ENCODE peak calls at places on chromosome 17, in five cellular contexts. One of them, this sample, is unnamed.

GRCh38 chr17:8015236-8015956 is 13.0 kb downstream of the GUCY2D start:
- DNase-seq in mesothelial cell of epicardium: no peak
- DNase-seq in T-helper 2 cell treated with Interferon-gamma antibody and Interleukin-4, amounts not matched to agents 5 μg/mL and 100 μg/mL, for 36 hours: no peak
- DNase-seq in stimulated activated effector memory CD8-positive, alpha-beta T cell treated with anti-CD3 and anti-CD28 coated beads, Interleukin-12 subunit alpha, Interleukin-12 subunit beta, amount 100 ng/mL, for 72 hours: no peak
- DNase-seq in NCI-H1092 treated with DMSO at 0.1 percent for 48 hours: no peak
- DNase-seq in this sample: no peak

GRCh38 chr17:82489117-82489516 is 30.4 kb upstream of the FOXK2 start:
- DNase-seq in NCI-H1092 treated with DMSO at 0.1 percent for 48 hours: no peak
- DNase-seq in mesothelial cell of epicardium: no peak
- DNase-seq in stimulated activated effector memory CD8-positive, alpha-beta T cell treated with anti-CD3 and anti-CD28 coated beads, Interleukin-12 subunit alpha, Interleukin-12 subunit beta, amount 100 ng/mL, for 72 hours: no peak
- DNase-seq in T-helper 2 cell treated with Interferon-gamma antibody and Interleukin-4, amounts not matched to agents 5 μg/mL and 100 μg/mL, for 36 hours: no peak
- DNase-seq in this sample: no peak

GRCh38 chr17:3738562-3739295 is 15.0 kb downstream of the HASPIN start:
- DNase-seq in T-helper 2 cell treated with Interferon-gamma antibody and Interleukin-4, amounts not matched to agents 5 μg/mL and 100 μg/mL, for 36 hours: peak
- DNase-seq in mesothelial cell of epicardium: no peak
- DNase-seq in NCI-H1092 treated with DMSO at 0.1 percent for 48 hours: peak
- DNase-seq in stimulated activated effector memory CD8-positive, alpha-beta T cell treated with anti-CD3 and anti-CD28 coated beads, Interleukin-12 subunit alpha, Interleukin-12 subunit beta, amount 100 ng/mL, for 72 hours: peak
- DNase-seq in this sample: no peak

GRCh38 chr17:82487898-82488297 is 29.4 kb downstream of the NARF start:
- DNase-seq in stimulated activated effector memory CD8-positive, alpha-beta T cell treated with anti-CD3 and anti-CD28 coated beads, Interleukin-12 subunit alpha, Interleukin-12 subunit beta, amount 100 ng/mL, for 72 hours: no peak
- DNase-seq in NCI-H1092 treated with DMSO at 0.1 percent for 48 hours: no peak
- DNase-seq in T-helper 2 cell treated with Interferon-gamma antibody and Interleukin-4, amounts not matched to agents 5 μg/mL and 100 μg/mL, for 36 hours: no peak
- DNase-seq in mesothelial cell of epicardium: no peak
- DNase-seq in this sample: no peak

GRCh38 chr17:10171057-10171456 is 27.3 kb downstream of the GAS7 start:
- DNase-seq in T-helper 2 cell treated with Interferon-gamma antibody and Interleukin-4, amounts not matched to agents 5 μg/mL and 100 μg/mL, for 36 hours: no peak
- DNase-seq in stimulated activated effector memory CD8-positive, alpha-beta T cell treated with anti-CD3 and anti-CD28 coated beads, Interleukin-12 subunit alpha, Interleukin-12 subunit beta, amount 100 ng/mL, for 72 hours: no peak
- DNase-seq in mesothelial cell of epicardium: no peak
- DNase-seq in NCI-H1092 treated with DMSO at 0.1 percent for 48 hours: no peak
- DNase-seq in this sample: no peak

GRCh38 chr17:27478901-27479531 is 22.8 kb downstream of the KSR1 start:
- DNase-seq in NCI-H1092 treated with DMSO at 0.1 percent for 48 hours: no peak
- DNase-seq in stimulated activated effector memory CD8-positive, alpha-beta T cell treated with anti-CD3 and anti-CD28 coated beads, Interleukin-12 subunit alpha, Interleukin-12 subunit beta, amount 100 ng/mL, for 72 hours: no peak
- DNase-seq in mesothelial cell of epicardium: no peak
- DNase-seq in T-helper 2 cell treated with Interferon-gamma antibody and Interleukin-4, amounts not matched to agents 5 μg/mL and 100 μg/mL, for 36 hours: no peak
- DNase-seq in this sample: no peak

GRCh38 chr17:61904094-61904710 is 23.6 kb downstream of the INTS2 start:
- DNase-seq in stimulated activated effector memory CD8-positive, alpha-beta T cell treated with anti-CD3 and anti-CD28 coated beads, Interleukin-12 subunit alpha, Interleukin-12 subunit beta, amount 100 ng/mL, for 72 hours: no peak
- DNase-seq in T-helper 2 cell treated with Interferon-gamma antibody and Interleukin-4, amounts not matched to agents 5 μg/mL and 100 μg/mL, for 36 hours: no peak
- DNase-seq in mesothelial cell of epicardium: no peak
- DNase-seq in NCI-H1092 treated with DMSO at 0.1 percent for 48 hours: no peak
- DNase-seq in this sample: no peak

GRCh38 chr17:68603027-68603426 is 1.9 kb upstream of the FAM20A start:
- DNase-seq in NCI-H1092 treated with DMSO at 0.1 percent for 48 hours: no peak
- DNase-seq in T-helper 2 cell treated with Interferon-gamma antibody and Interleukin-4, amounts not matched to agents 5 μg/mL and 100 μg/mL, for 36 hours: no peak
- DNase-seq in mesothelial cell of epicardium: no peak
- DNase-seq in stimulated activated effector memory CD8-positive, alpha-beta T cell treated with anti-CD3 and anti-CD28 coated beads, Interleukin-12 subunit alpha, Interleukin-12 subunit beta, amount 100 ng/mL, for 72 hours: no peak
- DNase-seq in this sample: no peak

GRCh38 chr17:32971171-32971570 is 20.5 kb upstream of the SPACA3 start:
- DNase-seq in T-helper 2 cell treated with Interferon-gamma antibody and Interleukin-4, amounts not matched to agents 5 μg/mL and 100 μg/mL, for 36 hours: peak
- DNase-seq in NCI-H1092 treated with DMSO at 0.1 percent for 48 hours: no peak
- DNase-seq in stimulated activated effector memory CD8-positive, alpha-beta T cell treated with anti-CD3 and anti-CD28 coated beads, Interleukin-12 subunit alpha, Interleukin-12 subunit beta, amount 100 ng/mL, for 72 hours: no peak
- DNase-seq in mesothelial cell of epicardium: no peak
- DNase-seq in this sample: no peak

GRCh38 chr17:42422958-42423712 is at the start of gene CAVIN1:
- DNase-seq in stimulated activated effector memory CD8-positive, alpha-beta T cell treated with anti-CD3 and anti-CD28 coated beads, Interleukin-12 subunit alpha, Interleukin-12 subunit beta, amount 100 ng/mL, for 72 hours: no peak
- DNase-seq in NCI-H1092 treated with DMSO at 0.1 percent for 48 hours: peak
- DNase-seq in T-helper 2 cell treated with Interferon-gamma antibody and Interleukin-4, amounts not matched to agents 5 μg/mL and 100 μg/mL, for 36 hours: peak
- DNase-seq in mesothelial cell of epicardium: peak
- DNase-seq in this sample: peak

GRCh38 chr17:41965694-41966375 is 760 bp upstream of the CNP start:
- DNase-seq in T-helper 2 cell treated with Interferon-gamma antibody and Interleukin-4, amounts not matched to agents 5 μg/mL and 100 μg/mL, for 36 hours: peak
- DNase-seq in stimulated activated effector memory CD8-positive, alpha-beta T cell treated with anti-CD3 and anti-CD28 coated beads, Interleukin-12 subunit alpha, Interleukin-12 subunit beta, amount 100 ng/mL, for 72 hours: peak
- DNase-seq in mesothelial cell of epicardium: peak
- DNase-seq in NCI-H1092 treated with DMSO at 0.1 percent for 48 hours: peak
- DNase-seq in this sample: no peak

GRCh38 chr17:58525239-58525638 is 10.8 kb upstream of the MTMR4 start:
- DNase-seq in stimulated activated effector memory CD8-positive, alpha-beta T cell treated with anti-CD3 and anti-CD28 coated beads, Interleukin-12 subunit alpha, Interleukin-12 subunit beta, amount 100 ng/mL, for 72 hours: no peak
- DNase-seq in mesothelial cell of epicardium: no peak
- DNase-seq in T-helper 2 cell treated with Interferon-gamma antibody and Interleukin-4, amounts not matched to agents 5 μg/mL and 100 μg/mL, for 36 hours: no peak
- DNase-seq in NCI-H1092 treated with DMSO at 0.1 percent for 48 hours: no peak
- DNase-seq in this sample: peak

GRCh38 chr17:45296003-45296832 is 20.6 kb downstream of the MAP3K14 start:
- DNase-seq in stimulated activated effector memory CD8-positive, alpha-beta T cell treated with anti-CD3 and anti-CD28 coated beads, Interleukin-12 subunit alpha, Interleukin-12 subunit beta, amount 100 ng/mL, for 72 hours: no peak
- DNase-seq in NCI-H1092 treated with DMSO at 0.1 percent for 48 hours: no peak
- DNase-seq in mesothelial cell of epicardium: no peak
- DNase-seq in T-helper 2 cell treated with Interferon-gamma antibody and Interleukin-4, amounts not matched to agents 5 μg/mL and 100 μg/mL, for 36 hours: no peak
- DNase-seq in this sample: no peak

GRCh38 chr17:79739148-79740062 is 8.7 kb downstream of the ENPP7 start:
- DNase-seq in T-helper 2 cell treated with Interferon-gamma antibody and Interleukin-4, amounts not matched to agents 5 μg/mL and 100 μg/mL, for 36 hours: no peak
- DNase-seq in stimulated activated effector memory CD8-positive, alpha-beta T cell treated with anti-CD3 and anti-CD28 coated beads, Interleukin-12 subunit alpha, Interleukin-12 subunit beta, amount 100 ng/mL, for 72 hours: no peak
- DNase-seq in NCI-H1092 treated with DMSO at 0.1 percent for 48 hours: no peak
- DNase-seq in mesothelial cell of epicardium: no peak
- DNase-seq in this sample: no peak

GRCh38 chr17:67165201-67165600 is 79.8 kb downstream of the HELZ start:
- DNase-seq in NCI-H1092 treated with DMSO at 0.1 percent for 48 hours: no peak
- DNase-seq in T-helper 2 cell treated with Interferon-gamma antibody and Interleukin-4, amounts not matched to agents 5 μg/mL and 100 μg/mL, for 36 hours: no peak
- DNase-seq in mesothelial cell of epicardium: no peak
- DNase-seq in stimulated activated effector memory CD8-positive, alpha-beta T cell treated with anti-CD3 and anti-CD28 coated beads, Interleukin-12 subunit alpha, Interleukin-12 subunit beta, amount 100 ng/mL, for 72 hours: no peak
- DNase-seq in this sample: no peak

GRCh38 chr17:7583253-7584109 is at the start of gene MPDU1:
- DNase-seq in T-helper 2 cell treated with Interferon-gamma antibody and Interleukin-4, amounts not matched to agents 5 μg/mL and 100 μg/mL, for 36 hours: peak
- DNase-seq in mesothelial cell of epicardium: peak
- DNase-seq in stimulated activated effector memory CD8-positive, alpha-beta T cell treated with anti-CD3 and anti-CD28 coated beads, Interleukin-12 subunit alpha, Interleukin-12 subunit beta, amount 100 ng/mL, for 72 hours: peak
- DNase-seq in NCI-H1092 treated with DMSO at 0.1 percent for 48 hours: peak
- DNase-seq in this sample: peak

GRCh38 chr17:46818929-46819859 is 702 bp upstream of the WNT3 start:
- DNase-seq in stimulated activated effector memory CD8-positive, alpha-beta T cell treated with anti-CD3 and anti-CD28 coated beads, Interleukin-12 subunit alpha, Interleukin-12 subunit beta, amount 100 ng/mL, for 72 hours: no peak
- DNase-seq in mesothelial cell of epicardium: no peak
- DNase-seq in T-helper 2 cell treated with Interferon-gamma antibody and Interleukin-4, amounts not matched to agents 5 μg/mL and 100 μg/mL, for 36 hours: peak
- DNase-seq in NCI-H1092 treated with DMSO at 0.1 percent for 48 hours: no peak
- DNase-seq in this sample: no peak

GRCh38 chr17:57723427-57724037 is 21.6 kb downstream of the CCDC182 start:
- DNase-seq in NCI-H1092 treated with DMSO at 0.1 percent for 48 hours: no peak
- DNase-seq in T-helper 2 cell treated with Interferon-gamma antibody and Interleukin-4, amounts not matched to agents 5 μg/mL and 100 μg/mL, for 36 hours: no peak
- DNase-seq in stimulated activated effector memory CD8-positive, alpha-beta T cell treated with anti-CD3 and anti-CD28 coated beads, Interleukin-12 subunit alpha, Interleukin-12 subunit beta, amount 100 ng/mL, for 72 hours: no peak
- DNase-seq in mesothelial cell of epicardium: no peak
- DNase-seq in this sample: no peak

GRCh38 chr17:18143044-18143936 is 34.7 kb downstream of the MYO15A start:
- DNase-seq in stimulated activated effector memory CD8-positive, alpha-beta T cell treated with anti-CD3 and anti-CD28 coated beads, Interleukin-12 subunit alpha, Interleukin-12 subunit beta, amount 100 ng/mL, for 72 hours: no peak
- DNase-seq in NCI-H1092 treated with DMSO at 0.1 percent for 48 hours: no peak
- DNase-seq in mesothelial cell of epicardium: no peak
- DNase-seq in T-helper 2 cell treated with Interferon-gamma antibody and Interleukin-4, amounts not matched to agents 5 μg/mL and 100 μg/mL, for 36 hours: no peak
- DNase-seq in this sample: no peak

GRCh38 chr17:7929158-7930029 is at the start of gene KCNAB3:
- DNase-seq in T-helper 2 cell treated with Interferon-gamma antibody and Interleukin-4, amounts not matched to agents 5 μg/mL and 100 μg/mL, for 36 hours: peak
- DNase-seq in stimulated activated effector memory CD8-positive, alpha-beta T cell treated with anti-CD3 and anti-CD28 coated beads, Interleukin-12 subunit alpha, Interleukin-12 subunit beta, amount 100 ng/mL, for 72 hours: no peak
- DNase-seq in NCI-H1092 treated with DMSO at 0.1 percent for 48 hours: peak
- DNase-seq in mesothelial cell of epicardium: peak
- DNase-seq in this sample: no peak

GRCh38 chr17:27425991-27426390 is 30.3 kb upstream of the KSR1 start:
- DNase-seq in T-helper 2 cell treated with Interferon-gamma antibody and Interleukin-4, amounts not matched to agents 5 μg/mL and 100 μg/mL, for 36 hours: no peak
- DNase-seq in stimulated activated effector memory CD8-positive, alpha-beta T cell treated with anti-CD3 and anti-CD28 coated beads, Interleukin-12 subunit alpha, Interleukin-12 subunit beta, amount 100 ng/mL, for 72 hours: no peak
- DNase-seq in NCI-H1092 treated with DMSO at 0.1 percent for 48 hours: no peak
- DNase-seq in mesothelial cell of epicardium: no peak
- DNase-seq in this sample: no peak

GRCh38 chr17:54903375-54903774 is 2.7 kb downstream of the TOM1L1 start:
- DNase-seq in NCI-H1092 treated with DMSO at 0.1 percent for 48 hours: no peak
- DNase-seq in mesothelial cell of epicardium: no peak
- DNase-seq in T-helper 2 cell treated with Interferon-gamma antibody and Interleukin-4, amounts not matched to agents 5 μg/mL and 100 μg/mL, for 36 hours: no peak
- DNase-seq in stimulated activated effector memory CD8-positive, alpha-beta T cell treated with anti-CD3 and anti-CD28 coated beads, Interleukin-12 subunit alpha, Interleukin-12 subunit beta, amount 100 ng/mL, for 72 hours: no peak
- DNase-seq in this sample: no peak

GRCh38 chr17:65855245-65855644 is 293.8 kb upstream of the AXIN2 start:
- DNase-seq in T-helper 2 cell treated with Interferon-gamma antibody and Interleukin-4, amounts not matched to agents 5 μg/mL and 100 μg/mL, for 36 hours: no peak
- DNase-seq in mesothelial cell of epicardium: no peak
- DNase-seq in NCI-H1092 treated with DMSO at 0.1 percent for 48 hours: no peak
- DNase-seq in stimulated activated effector memory CD8-positive, alpha-beta T cell treated with anti-CD3 and anti-CD28 coated beads, Interleukin-12 subunit alpha, Interleukin-12 subunit beta, amount 100 ng/mL, for 72 hours: no peak
- DNase-seq in this sample: no peak

GRCh38 chr17:76278952-76279741 is 14.0 kb downstream of the UBALD2 start:
- DNase-seq in mesothelial cell of epicardium: peak
- DNase-seq in stimulated activated effector memory CD8-positive, alpha-beta T cell treated with anti-CD3 and anti-CD28 coated beads, Interleukin-12 subunit alpha, Interleukin-12 subunit beta, amount 100 ng/mL, for 72 hours: peak
- DNase-seq in T-helper 2 cell treated with Interferon-gamma antibody and Interleukin-4, amounts not matched to agents 5 μg/mL and 100 μg/mL, for 36 hours: peak
- DNase-seq in NCI-H1092 treated with DMSO at 0.1 percent for 48 hours: peak
- DNase-seq in this sample: no peak

GRCh38 chr17:67289174-67289876 is 44.3 kb upstream of the HELZ start:
- DNase-seq in NCI-H1092 treated with DMSO at 0.1 percent for 48 hours: peak
- DNase-seq in T-helper 2 cell treated with Interferon-gamma antibody and Interleukin-4, amounts not matched to agents 5 μg/mL and 100 μg/mL, for 36 hours: no peak
- DNase-seq in stimulated activated effector memory CD8-positive, alpha-beta T cell treated with anti-CD3 and anti-CD28 coated beads, Interleukin-12 subunit alpha, Interleukin-12 subunit beta, amount 100 ng/mL, for 72 hours: no peak
- DNase-seq in mesothelial cell of epicardium: no peak
- DNase-seq in this sample: no peak

GRCh38 chr17:82415336-82415735 is 2.8 kb upstream of the HEXD start:
- DNase-seq in NCI-H1092 treated with DMSO at 0.1 percent for 48 hours: no peak
- DNase-seq in T-helper 2 cell treated with Interferon-gamma antibody and Interleukin-4, amounts not matched to agents 5 μg/mL and 100 μg/mL, for 36 hours: no peak
- DNase-seq in stimulated activated effector memory CD8-positive, alpha-beta T cell treated with anti-CD3 and anti-CD28 coated beads, Interleukin-12 subunit alpha, Interleukin-12 subunit beta, amount 100 ng/mL, for 72 hours: no peak
- DNase-seq in mesothelial cell of epicardium: no peak
- DNase-seq in this sample: no peak

GRCh38 chr17:40098846-40099626 is 1.4 kb downstream of the NR1D1 start:
- DNase-seq in mesothelial cell of epicardium: peak
- DNase-seq in stimulated activated effector memory CD8-positive, alpha-beta T cell treated with anti-CD3 and anti-CD28 coated beads, Interleukin-12 subunit alpha, Interleukin-12 subunit beta, amount 100 ng/mL, for 72 hours: peak
- DNase-seq in T-helper 2 cell treated with Interferon-gamma antibody and Interleukin-4, amounts not matched to agents 5 μg/mL and 100 μg/mL, for 36 hours: peak
- DNase-seq in NCI-H1092 treated with DMSO at 0.1 percent for 48 hours: peak
- DNase-seq in this sample: peak

GRCh38 chr17:10305336-10306096 is 67.3 kb downstream of the MYH13 start:
- DNase-seq in NCI-H1092 treated with DMSO at 0.1 percent for 48 hours: no peak
- DNase-seq in mesothelial cell of epicardium: no peak
- DNase-seq in T-helper 2 cell treated with Interferon-gamma antibody and Interleukin-4, amounts not matched to agents 5 μg/mL and 100 μg/mL, for 36 hours: no peak
- DNase-seq in stimulated activated effector memory CD8-positive, alpha-beta T cell treated with anti-CD3 and anti-CD28 coated beads, Interleukin-12 subunit alpha, Interleukin-12 subunit beta, amount 100 ng/mL, for 72 hours: no peak
- DNase-seq in this sample: no peak

GRCh38 chr17:56310780-56311179 is 157.5 kb downstream of the ANKFN1 start:
- DNase-seq in T-helper 2 cell treated with Interferon-gamma antibody and Interleukin-4, amounts not matched to agents 5 μg/mL and 100 μg/mL, for 36 hours: no peak
- DNase-seq in mesothelial cell of epicardium: no peak
- DNase-seq in stimulated activated effector memory CD8-positive, alpha-beta T cell treated with anti-CD3 and anti-CD28 coated beads, Interleukin-12 subunit alpha, Interleukin-12 subunit beta, amount 100 ng/mL, for 72 hours: no peak
- DNase-seq in NCI-H1092 treated with DMSO at 0.1 percent for 48 hours: no peak
- DNase-seq in this sample: no peak

GRCh38 chr17:3990391-3991127 is 26.3 kb upstream of the ATP2A3 start:
- DNase-seq in NCI-H1092 treated with DMSO at 0.1 percent for 48 hours: no peak
- DNase-seq in mesothelial cell of epicardium: no peak
- DNase-seq in stimulated activated effector memory CD8-positive, alpha-beta T cell treated with anti-CD3 and anti-CD28 coated beads, Interleukin-12 subunit alpha, Interleukin-12 subunit beta, amount 100 ng/mL, for 72 hours: no peak
- DNase-seq in T-helper 2 cell treated with Interferon-gamma antibody and Interleukin-4, amounts not matched to agents 5 μg/mL and 100 μg/mL, for 36 hours: no peak
- DNase-seq in this sample: no peak

GRCh38 chr17:40322417-40323315 is 13.7 kb downstream of the RARA start:
- DNase-seq in mesothelial cell of epicardium: no peak
- DNase-seq in NCI-H1092 treated with DMSO at 0.1 percent for 48 hours: no peak
- DNase-seq in T-helper 2 cell treated with Interferon-gamma antibody and Interleukin-4, amounts not matched to agents 5 μg/mL and 100 μg/mL, for 36 hours: peak
- DNase-seq in stimulated activated effector memory CD8-positive, alpha-beta T cell treated with anti-CD3 and anti-CD28 coated beads, Interleukin-12 subunit alpha, Interleukin-12 subunit beta, amount 100 ng/mL, for 72 hours: peak
- DNase-seq in this sample: no peak

GRCh38 chr17:73480740-73481139 is 163.5 kb downstream of the SDK2 start:
- DNase-seq in stimulated activated effector memory CD8-positive, alpha-beta T cell treated with anti-CD3 and anti-CD28 coated beads, Interleukin-12 subunit alpha, Interleukin-12 subunit beta, amount 100 ng/mL, for 72 hours: no peak
- DNase-seq in NCI-H1092 treated with DMSO at 0.1 percent for 48 hours: no peak
- DNase-seq in mesothelial cell of epicardium: no peak
- DNase-seq in T-helper 2 cell treated with Interferon-gamma antibody and Interleukin-4, amounts not matched to agents 5 μg/mL and 100 μg/mL, for 36 hours: no peak
- DNase-seq in this sample: no peak

GRCh38 chr17:34117811-34118210 is 137.3 kb upstream of the CCL2 start:
- DNase-seq in NCI-H1092 treated with DMSO at 0.1 percent for 48 hours: no peak
- DNase-seq in stimulated activated effector memory CD8-positive, alpha-beta T cell treated with anti-CD3 and anti-CD28 coated beads, Interleukin-12 subunit alpha, Interleukin-12 subunit beta, amount 100 ng/mL, for 72 hours: no peak
- DNase-seq in T-helper 2 cell treated with Interferon-gamma antibody and Interleukin-4, amounts not matched to agents 5 μg/mL and 100 μg/mL, for 36 hours: no peak
- DNase-seq in mesothelial cell of epicardium: no peak
- DNase-seq in this sample: no peak

GRCh38 chr17:18949566-18949965 is 2.4 kb upstream of the SLC5A10 start:
- DNase-seq in NCI-H1092 treated with DMSO at 0.1 percent for 48 hours: no peak
- DNase-seq in mesothelial cell of epicardium: no peak
- DNase-seq in T-helper 2 cell treated with Interferon-gamma antibody and Interleukin-4, amounts not matched to agents 5 μg/mL and 100 μg/mL, for 36 hours: no peak
- DNase-seq in stimulated activated effector memory CD8-positive, alpha-beta T cell treated with anti-CD3 and anti-CD28 coated beads, Interleukin-12 subunit alpha, Interleukin-12 subunit beta, amount 100 ng/mL, for 72 hours: no peak
- DNase-seq in this sample: no peak

GRCh38 chr17:29562615-29563014 is 4.2 kb downstream of the ABHD15 start:
- DNase-seq in NCI-H1092 treated with DMSO at 0.1 percent for 48 hours: no peak
- DNase-seq in mesothelial cell of epicardium: no peak
- DNase-seq in stimulated activated effector memory CD8-positive, alpha-beta T cell treated with anti-CD3 and anti-CD28 coated beads, Interleukin-12 subunit alpha, Interleukin-12 subunit beta, amount 100 ng/mL, for 72 hours: no peak
- DNase-seq in T-helper 2 cell treated with Interferon-gamma antibody and Interleukin-4, amounts not matched to agents 5 μg/mL and 100 μg/mL, for 36 hours: no peak
- DNase-seq in this sample: no peak

This sample was measured in BJ.